ENCODE peak calls at places on chromosomes 13 and 19, in four cellular contexts. R is A549, H is H1, O is K562. U is an unnamed sample.

GRCh38 chr13:110330491-110331001 is 23.5 kb downstream of the COL4A2 start:
- DNase-seq in H (no peak), R (no peak), O (no peak), U (no peak)

GRCh38 chr13:108227651-108228272 is 9.6 kb downstream of the ABHD13 start:
- DNase-seq in H (no peak), O (peak), R (no peak), U (no peak)

GRCh38 chr13:112069063-112069726 is 2.2 kb downstream of the SOX1 start:
- DNase-seq in O (no peak), R (no peak), H (no peak), U (no peak)

GRCh38 chr13:113907637-113908617 is 44.1 kb upstream of the GAS6 start:
- DNase-seq in H (no peak), R (no peak), O (no peak), U (no peak)

GRCh38 chr13:24650157-24650556 is 30.1 kb upstream of the ATP12A start:
- DNase-seq in R (no peak), O (no peak), H (no peak), U (no peak)

GRCh38 chr13:109788372-109789195 is 2.2 kb upstream of the IRS2 start:
- DNase-seq in O (no peak), H (no peak), R (no peak), U (no peak)

GRCh38 chr13:30739646-30740642 is 4.6 kb downstream of the ALOX5AP start:
- DNase-seq in H (no peak), R (peak), O (no peak), U (no peak)

GRCh38 chr13:24081388-24081787 is 79.1 kb upstream of the SPATA13 start:
- DNase-seq in H (no peak), O (no peak), R (no peak), U (no peak)

GRCh38 chr19:56094449-56094848 is 26.6 kb downstream of the ZNF787 start:
- DNase-seq in H (no peak), O (no peak), R (no peak), U (no peak)

GRCh38 chr13:101811440-101811839 is 359.0 kb downstream of the ITGBL1 start:
- DNase-seq in R (no peak), O (no peak), H (no peak), U (no peak)

GRCh38 chr19:31356587-31357314 is 7.5 kb upstream of the TSHZ3 start:
- DNase-seq in R (no peak), H (no peak), O (peak), U (no peak)

DNA sequence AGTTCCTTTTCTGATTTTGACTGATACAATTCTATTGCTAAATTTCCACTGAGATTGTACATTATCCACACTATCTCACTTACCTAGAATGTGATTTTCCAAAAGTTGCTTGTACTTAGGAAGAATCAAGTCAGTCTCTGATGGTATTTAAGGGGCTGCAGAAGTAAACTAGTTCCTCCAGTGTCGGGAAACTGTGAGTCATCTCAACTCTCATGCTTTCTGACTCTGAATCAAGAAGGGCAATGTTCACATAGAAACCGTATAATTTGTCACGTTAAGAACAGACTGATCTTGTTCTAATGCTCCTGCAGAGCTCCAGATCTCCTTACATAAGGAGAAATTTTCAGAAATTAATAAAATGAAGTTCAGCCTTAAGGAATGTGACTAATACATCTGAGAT is 369.3 kb downstream of the KLF5 start:
- DNase-seq in H (no peak), R (peak), O (no peak), U (no peak)
- TF ChIP-seq EP300 in H (no peak), R (no peak), O (no peak), U (no peak)

DNA sequence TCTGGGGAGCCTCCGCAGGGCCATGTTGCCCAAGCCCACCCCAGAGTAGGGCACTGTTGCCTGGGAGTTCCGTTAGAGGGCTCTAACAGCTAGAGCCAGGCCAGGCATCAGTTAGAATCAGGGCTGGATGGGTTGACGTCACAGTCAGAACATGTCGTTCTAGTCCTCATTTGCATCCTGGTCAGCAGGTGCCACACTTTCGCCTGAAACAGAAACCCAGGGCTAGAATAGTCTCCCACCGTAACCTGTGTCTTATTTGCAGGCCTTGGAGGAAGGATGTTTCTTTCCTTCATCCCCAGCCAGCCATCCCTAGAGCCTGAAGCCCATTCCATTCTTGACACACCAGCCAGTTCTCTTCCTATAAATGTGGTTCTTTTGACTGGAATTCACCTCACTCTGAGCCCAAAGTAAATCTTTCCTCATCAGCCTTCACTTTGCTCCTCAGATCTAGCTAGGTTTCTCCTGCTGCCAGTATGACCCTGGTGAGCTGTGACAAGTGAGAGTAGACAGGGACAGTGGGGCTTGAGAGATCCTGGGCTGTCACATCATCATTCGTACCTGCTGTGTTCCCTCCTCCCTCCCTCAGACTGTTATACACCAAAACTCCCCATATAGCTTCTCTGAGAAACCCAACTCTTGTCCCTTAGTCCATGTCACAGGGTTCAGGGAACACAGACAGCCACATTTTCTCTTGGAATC is 12.2 kb upstream of the CCDC97 start:
- DNase-seq in O (no peak), H (no peak), R (no peak), U (no peak)
- TF ChIP-seq EP300 in O (no peak), H (no peak), R (no peak), U (no peak)

GRCh38 chr19:38228491-38229439 is 4.7 kb upstream of the DPF1 start:
- DNase-seq in H (no peak), O (peak), R (no peak), U (no peak)

GRCh38 chr19:38231918-38232317 is 7.9 kb upstream of the DPF1 start:
- DNase-seq in R (no peak), H (no peak), O (no peak), U (no peak)

GRCh38 chr19:38227272-38228004 is 3.4 kb upstream of the DPF1 start:
- DNase-seq in H (no peak), O (no peak), R (no peak), U (no peak)

GRCh38 chr19:38228005-38228377 is 4.0 kb upstream of the DPF1 start:
- DNase-seq in H (no peak), O (no peak), R (no peak), U (no peak)

DNA sequence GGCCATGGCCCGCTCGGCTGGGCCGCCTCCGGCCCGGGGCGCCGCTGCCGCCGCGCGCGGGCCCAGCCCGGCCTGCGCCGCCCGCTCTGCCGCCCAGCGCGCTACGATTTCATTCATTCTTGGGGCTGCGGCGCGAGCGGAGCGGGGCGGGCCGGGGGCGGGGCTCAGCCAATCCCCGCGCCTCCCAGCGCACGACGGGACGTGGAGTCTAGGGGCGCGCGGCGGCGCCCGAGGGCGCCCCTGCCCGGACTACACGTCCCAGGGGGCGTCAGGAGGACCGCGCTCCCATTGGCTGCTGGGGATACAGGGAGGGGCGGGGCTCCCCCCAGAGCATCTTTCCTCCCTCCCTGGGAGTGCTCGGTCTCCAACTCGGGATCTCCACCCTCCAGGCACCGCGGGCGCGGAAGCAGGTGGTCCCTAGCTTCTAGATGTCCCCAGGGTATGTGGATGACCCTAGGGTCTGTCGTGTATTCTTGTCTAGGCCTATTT is 5.6 kb upstream of the DPF1 start:
- DNase-seq in R (peak), O (peak), H (no peak), U (no peak)
- TF ChIP-seq EP300 in R (no peak), O (no peak), H (no peak), U (no peak)

GRCh38 chr13:49996166-49996915 is 501 bp upstream of the TRIM13 start:
- DNase-seq in H (peak), R (peak), O (peak), U (peak)

GRCh38 chr13:49997935-49998334 is 1.1 kb downstream of the TRIM13 start:
- DNase-seq in R (no peak), O (no peak), H (no peak), U (no peak)

GRCh38 chr13:49995535-49996165 is 1.2 kb upstream of the TRIM13 start:
- DNase-seq in O (no peak), R (no peak), H (no peak), U (no peak)

GRCh38 chr13:49998714-49999624 is 2.1 kb downstream of the TRIM13 start:
- DNase-seq in R (no peak), O (no peak), H (peak), U (no peak)

DNA sequence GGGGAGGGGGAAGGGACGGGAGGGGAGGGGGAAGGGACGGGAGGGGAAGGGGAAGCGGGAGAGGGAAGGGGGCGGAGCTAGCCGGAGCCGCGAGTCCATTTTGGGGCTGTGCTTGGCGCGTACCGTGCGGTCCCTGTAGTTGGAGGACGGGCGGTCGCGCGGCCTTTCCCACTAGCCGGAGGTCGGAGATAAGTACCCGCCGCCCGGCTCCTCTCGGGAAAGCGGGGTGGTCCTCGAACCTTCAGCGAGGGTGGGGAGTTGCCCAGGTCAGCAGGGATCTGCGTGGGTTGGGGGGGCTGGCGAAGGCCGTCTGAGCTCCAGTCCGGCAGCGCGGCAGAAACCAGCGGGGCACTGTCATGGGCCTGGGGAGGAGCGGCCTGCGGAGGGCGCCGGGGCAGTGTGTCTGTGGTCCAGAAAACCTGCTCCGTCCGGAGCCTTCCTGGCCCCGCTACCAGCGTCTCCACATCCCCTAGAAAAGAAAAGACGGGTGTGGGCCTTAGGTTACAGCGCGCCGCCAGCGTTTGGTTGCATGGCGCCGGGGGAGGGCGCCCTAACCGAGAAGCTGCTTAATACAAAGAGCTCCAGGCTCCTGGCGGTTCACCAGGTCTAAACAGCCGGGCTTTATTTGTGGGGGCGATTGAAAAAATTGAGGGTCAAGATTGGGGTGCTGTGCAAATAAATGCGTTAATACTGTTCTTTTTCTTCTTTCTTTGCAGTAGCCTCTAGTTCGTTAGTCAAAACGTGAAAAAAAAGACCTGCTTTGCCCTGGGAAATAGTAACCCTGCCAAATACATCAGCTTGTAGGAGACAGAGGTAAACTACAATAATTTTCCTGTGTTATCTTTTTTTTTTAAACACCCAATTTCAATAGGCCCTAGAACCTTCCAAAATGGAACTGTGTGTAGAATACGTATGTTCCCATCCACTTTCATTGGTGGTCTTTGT is at the start of gene TRIM13:
- DNase-seq in R (peak), H (peak), O (no peak), U (peak)
- TF ChIP-seq EP300 in R (no peak), H (no peak), O (no peak), U (peak)

GRCh38 chr19:43741075-43741840 is 13.5 kb downstream of the SMG9 start:
- DNase-seq in O (no peak), R (no peak), H (no peak), U (no peak)

GRCh38 chr19:43738780-43739211 is 16.0 kb downstream of the SMG9 start:
- DNase-seq in O (no peak), H (no peak), R (no peak), U (no peak)

GRCh38 chr19:43743059-43743458 is 11.7 kb downstream of the SMG9 start:
- DNase-seq in H (no peak), R (no peak), O (no peak), U (no peak)

GRCh38 chr19:43739419-43739818 is 15.3 kb downstream of the SMG9 start:
- DNase-seq in O (no peak), H (no peak), R (no peak), U (no peak)

GRCh38 chr19:43739836-43740235 is 14.9 kb downstream of the SMG9 start:
- DNase-seq in O (no peak), R (no peak), H (no peak), U (no peak)
- TF ChIP-seq EP300 in O (no peak), R (no peak), H (no peak), U (no peak)

DNA sequence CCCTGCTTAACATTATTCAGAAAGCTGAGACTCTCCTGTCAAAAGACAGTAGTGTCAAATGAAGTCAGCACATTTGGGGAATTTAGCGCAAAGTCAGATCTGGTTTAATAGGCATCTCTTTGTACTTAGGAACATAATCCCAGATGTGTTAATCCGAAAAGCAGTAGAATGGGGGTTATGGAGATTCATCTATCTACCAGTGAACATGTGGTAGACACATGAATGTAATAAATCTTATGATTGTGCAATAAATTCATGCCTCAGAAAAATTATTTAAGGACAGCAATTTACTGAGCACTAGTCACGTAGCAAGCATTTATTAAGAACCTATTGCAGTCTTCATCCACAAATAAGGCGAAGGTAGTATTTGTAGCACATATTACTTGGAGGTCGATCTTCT is 224.5 kb upstream of the GPC6 start:
- DNase-seq in R (no peak), O (no peak), H (no peak), U (no peak)
- TF ChIP-seq EP300 in R (no peak), O (no peak), H (no peak), U (no peak)

GRCh38 chr13:32023698-32024097 is 7.9 kb upstream of the FRY start:
- DNase-seq in H (no peak), O (no peak), R (no peak), U (no peak)
- TF ChIP-seq EP300 in H (no peak), O (no peak), R (no peak), U (no peak)

DNA sequence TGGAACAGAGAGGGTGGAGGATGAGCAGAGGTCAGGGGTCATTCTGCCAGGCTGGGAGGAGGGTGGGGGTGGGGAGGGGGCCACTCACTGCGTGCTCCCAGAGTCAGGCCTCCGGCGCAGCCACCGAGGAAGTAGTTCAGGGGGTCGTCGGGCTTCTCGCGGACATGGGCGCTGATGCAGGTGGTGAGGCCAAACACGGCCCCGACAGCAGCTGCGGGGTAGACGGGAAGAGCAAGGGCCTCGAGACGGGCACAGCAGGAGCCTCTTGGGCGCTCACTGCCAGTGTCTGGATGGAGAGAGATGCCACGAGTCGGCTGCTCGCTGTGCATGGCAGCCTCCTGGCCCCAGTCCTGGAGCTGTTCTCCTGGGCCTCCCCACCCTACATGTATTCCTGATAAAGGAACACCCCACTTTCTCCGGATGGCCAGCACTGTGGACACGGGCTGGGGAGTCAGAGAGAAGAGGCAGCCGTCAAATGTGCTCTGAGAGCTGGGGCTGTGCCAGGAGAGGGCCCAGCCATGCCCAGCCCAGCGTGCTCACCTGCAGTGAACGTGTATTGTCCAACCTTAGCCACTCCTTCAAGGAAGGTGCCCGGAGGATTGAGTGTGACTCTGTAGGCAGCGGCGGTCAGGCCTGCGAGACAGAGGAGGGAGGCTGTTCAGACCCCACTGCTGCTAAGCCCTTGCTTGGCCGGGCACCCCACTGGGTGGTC is 7.1 kb downstream of the NDUFA11 start:
- DNase-seq in O (no peak), H (no peak), R (no peak), U (no peak)
- TF ChIP-seq EP300 in O (no peak), H (no peak), R (no peak), U (no peak)

DNA sequence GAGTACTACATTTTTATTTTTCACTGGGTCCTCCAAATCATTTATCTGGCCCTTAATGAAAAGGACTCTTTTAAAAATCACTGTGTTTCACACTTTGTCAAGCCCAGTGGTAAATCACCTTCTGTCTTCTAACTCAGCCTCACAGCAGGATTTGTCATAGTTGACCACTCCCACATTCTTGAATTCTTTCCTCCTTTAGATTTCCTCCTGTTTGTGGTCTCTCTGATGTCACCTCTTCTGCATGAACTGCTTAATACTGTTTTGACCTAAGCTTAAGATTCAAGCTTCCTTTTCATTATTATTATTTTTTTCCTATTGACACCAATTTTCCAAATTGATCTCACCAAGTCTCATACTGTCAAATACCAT is 899.8 kb upstream of the MIR17HG start:
- DNase-seq in O (no peak), R (no peak), H (no peak), U (no peak)
- TF ChIP-seq EP300 in O (no peak), R (no peak), H (no peak), U (no peak)